ENCODE peak calls at places on chromosome 20, in four cellular contexts. One of them, this sample, is unnamed.

GRCh38 chr20:56733967-56734366 is 104.9 kb downstream of the TFAP2C start:
- DNase-seq in WTC11: peak; percentile 16
- DNase-seq in K562: no peak
- DNase-seq in HepG2: no peak
- DNase-seq in this sample: no peak

GRCh38 chr20:4775322-4776078 is 53.8 kb downstream of the PRND start:
- DNase-seq in HepG2: no peak
- DNase-seq in K562: no peak
- DNase-seq in WTC11: no peak
- DNase-seq in this sample: no peak

GRCh38 chr20:23995905-23996666 is 7.5 kb upstream of the GGTLC1 start:
- DNase-seq in HepG2: peak; percentile 50
- DNase-seq in K562: peak; percentile 35
- DNase-seq in WTC11: no peak
- DNase-seq in this sample: no peak

GRCh38 chr20:23013429-23013828 is 21.7 kb upstream of the SSTR4 start:
- DNase-seq in K562: no peak
- DNase-seq in WTC11: no peak
- DNase-seq in HepG2: no peak
- DNase-seq in this sample: peak; percentile 44

GRCh38 chr20:47705497-47705856 is 79.8 kb downstream of the SULF2 start:
- DNase-seq in WTC11: no peak
- DNase-seq in K562: no peak
- DNase-seq in HepG2: no peak
- DNase-seq in this sample: no peak

GRCh38 chr20:45293041-45294002 is 13.3 kb upstream of the RBPJL start:
- DNase-seq in WTC11: peak; percentile 95
- DNase-seq in HepG2: peak; percentile 50
- DNase-seq in K562: peak; percentile 85
- DNase-seq in this sample: peak; percentile 95

GRCh38 chr20:46872315-46873211 is 22.1 kb upstream of the EYA2 start:
- DNase-seq in WTC11: no peak
- DNase-seq in HepG2: no peak
- DNase-seq in K562: peak; percentile 19
- DNase-seq in this sample: peak; percentile 16

GRCh38 chr20:18101125-18101820 is 36.4 kb upstream of the KAT14 start:
- DNase-seq in WTC11: peak; percentile 36
- DNase-seq in HepG2: no peak
- DNase-seq in K562: no peak
- DNase-seq in this sample: no peak

GRCh38 chr20:60024245-60024644 is 66.0 kb downstream of the CDH26 start:
- DNase-seq in K562: no peak
- DNase-seq in HepG2: no peak
- DNase-seq in WTC11: no peak
- DNase-seq in this sample: no peak

GRCh38 chr20:34190679-34191090 is 50.5 kb upstream of the ASIP start:
- DNase-seq in HepG2: peak; percentile 81
- DNase-seq in WTC11: peak; percentile 82
- DNase-seq in K562: peak; percentile 61
- DNase-seq in this sample: peak; percentile 82

GRCh38 chr20:34215711-34216381 is 25.4 kb upstream of the ASIP start:
- DNase-seq in K562: peak; percentile 65
- DNase-seq in HepG2: peak; percentile 79
- DNase-seq in WTC11: peak; percentile 87
- DNase-seq in this sample: peak; percentile 77

GRCh38 chr20:5528719-5529256 is 212.0 kb upstream of the PROKR2 start:
- DNase-seq in WTC11: peak; percentile 60
- DNase-seq in HepG2: peak; percentile 93
- DNase-seq in K562: peak; percentile 58
- DNase-seq in this sample: peak; percentile 86

GRCh38 chr20:58619847-58620431 is 31.1 kb upstream of the STX16 start:
- DNase-seq in HepG2: no peak
- DNase-seq in K562: no peak
- DNase-seq in WTC11: no peak
- DNase-seq in this sample: no peak

GRCh38 chr20:42852691-42853090 is 337.0 kb downstream of the PTPRT start:
- DNase-seq in K562: no peak
- DNase-seq in HepG2: no peak
- DNase-seq in WTC11: no peak
- DNase-seq in this sample: no peak

GRCh38 chr20:9977629-9978028 is 57.2 kb upstream of the ANKEF1 start:
- DNase-seq in WTC11: no peak
- DNase-seq in K562: no peak
- DNase-seq in HepG2: peak; percentile 10
- DNase-seq in this sample: no peak

GRCh38 chr20:47330933-47331708 is 25.4 kb downstream of the ZMYND8 start:
- DNase-seq in WTC11: no peak
- DNase-seq in K562: peak; percentile 72
- DNase-seq in HepG2: no peak
- DNase-seq in this sample: peak; percentile 82

GRCh38 chr20:56487216-56487615 is 18.8 kb downstream of the RTF2 start:
- DNase-seq in WTC11: no peak
- DNase-seq in HepG2: no peak
- DNase-seq in K562: no peak
- DNase-seq in this sample: no peak

GRCh38 chr20:33672426-33673114 is 1.7 kb downstream of the NECAB3 start:
- DNase-seq in K562: peak; percentile 60
- DNase-seq in HepG2: no peak
- DNase-seq in WTC11: no peak
- DNase-seq in this sample: no peak

GRCh38 chr20:52536040-52536439 is 344.5 kb upstream of the ZFP64 start:
- DNase-seq in K562: no peak
- DNase-seq in HepG2: no peak
- DNase-seq in WTC11: no peak
- DNase-seq in this sample: no peak

GRCh38 chr20:53901064-53901463 is 169.3 kb downstream of the BCAS1 start:
- DNase-seq in WTC11: no peak
- DNase-seq in HepG2: no peak
- DNase-seq in K562: no peak
- DNase-seq in this sample: peak; percentile 52

GRCh38 chr20:25047766-25048165 is 10.2 kb downstream of the ACSS1 start:
- DNase-seq in K562: no peak
- DNase-seq in WTC11: no peak
- DNase-seq in HepG2: no peak
- DNase-seq in this sample: no peak

GRCh38 chr20:33837096-33837830 is 26.1 kb downstream of the CHMP4B start:
- DNase-seq in HepG2: no peak
- DNase-seq in K562: no peak
- DNase-seq in WTC11: no peak
- DNase-seq in this sample: no peak

GRCh38 chr20:47348539-47349142 is 7.9 kb downstream of the ZMYND8 start:
- DNase-seq in HepG2: no peak
- DNase-seq in K562: no peak
- DNase-seq in WTC11: no peak
- DNase-seq in this sample: no peak

GRCh38 chr20:11921326-11921725 is 3.6 kb downstream of the BTBD3 start:
- DNase-seq in K562: no peak
- DNase-seq in WTC11: no peak
- DNase-seq in HepG2: no peak
- DNase-seq in this sample: no peak

GRCh38 chr20:38217791-38218565 is 42.6 kb downstream of the KIAA1755 start:
- DNase-seq in K562: peak; percentile 55
- DNase-seq in WTC11: no peak
- DNase-seq in HepG2: peak; percentile 49
- DNase-seq in this sample: peak; percentile 77
- TF ChIP-seq HMGXB4 in K562: no peak
- TF ChIP-seq HMGXB4 in WTC11: no peak
- TF ChIP-seq HMGXB4 in HepG2: no peak
- TF ChIP-seq HMGXB4 in this sample: no peak

GRCh38 chr20:37346526-37347346 is 796 bp downstream of the SRC start:
- DNase-seq in WTC11: no peak
- DNase-seq in HepG2: no peak
- DNase-seq in K562: peak; percentile 9
- DNase-seq in this sample: no peak

GRCh38 chr20:37344506-37345338 is 1.2 kb upstream of the SRC start:
- DNase-seq in K562: no peak
- DNase-seq in HepG2: peak; percentile 77
- DNase-seq in WTC11: no peak
- DNase-seq in this sample: peak; percentile 68

GRCh38 chr20:37345339-37346231 is at the start of gene SRC:
- DNase-seq in HepG2: peak; percentile 74
- DNase-seq in K562: peak; percentile 93
- DNase-seq in WTC11: peak; percentile 79
- DNase-seq in this sample: peak; percentile 83

GRCh38 chr20:37347347-37347823 is 1.4 kb downstream of the SRC start:
- DNase-seq in WTC11: no peak
- DNase-seq in HepG2: no peak
- DNase-seq in K562: no peak
- DNase-seq in this sample: no peak

DNA sequence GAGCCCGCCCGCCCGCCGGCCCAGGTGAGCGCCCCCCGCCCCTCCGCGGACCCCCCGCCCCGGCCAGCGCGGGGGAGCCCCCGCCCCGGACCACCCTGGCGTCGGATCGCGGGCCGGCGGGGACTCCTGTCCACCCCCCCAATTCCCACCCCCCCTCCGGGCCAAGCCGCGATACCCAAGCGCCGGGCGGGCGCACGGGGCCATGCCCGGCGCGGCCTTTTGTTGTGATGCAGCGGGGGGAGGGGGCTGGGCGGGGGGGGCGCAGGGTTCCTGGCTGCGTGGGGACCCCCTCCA is 239 bp downstream of the SRC start:
- DNase-seq in HepG2: no peak
- DNase-seq in WTC11: no peak
- DNase-seq in K562: no peak
- DNase-seq in this sample: no peak
- TF ChIP-seq HMGXB4 in HepG2: no peak
- TF ChIP-seq HMGXB4 in WTC11: no peak
- TF ChIP-seq HMGXB4 in K562: no peak
- TF ChIP-seq HMGXB4 in this sample: no peak

DNA sequence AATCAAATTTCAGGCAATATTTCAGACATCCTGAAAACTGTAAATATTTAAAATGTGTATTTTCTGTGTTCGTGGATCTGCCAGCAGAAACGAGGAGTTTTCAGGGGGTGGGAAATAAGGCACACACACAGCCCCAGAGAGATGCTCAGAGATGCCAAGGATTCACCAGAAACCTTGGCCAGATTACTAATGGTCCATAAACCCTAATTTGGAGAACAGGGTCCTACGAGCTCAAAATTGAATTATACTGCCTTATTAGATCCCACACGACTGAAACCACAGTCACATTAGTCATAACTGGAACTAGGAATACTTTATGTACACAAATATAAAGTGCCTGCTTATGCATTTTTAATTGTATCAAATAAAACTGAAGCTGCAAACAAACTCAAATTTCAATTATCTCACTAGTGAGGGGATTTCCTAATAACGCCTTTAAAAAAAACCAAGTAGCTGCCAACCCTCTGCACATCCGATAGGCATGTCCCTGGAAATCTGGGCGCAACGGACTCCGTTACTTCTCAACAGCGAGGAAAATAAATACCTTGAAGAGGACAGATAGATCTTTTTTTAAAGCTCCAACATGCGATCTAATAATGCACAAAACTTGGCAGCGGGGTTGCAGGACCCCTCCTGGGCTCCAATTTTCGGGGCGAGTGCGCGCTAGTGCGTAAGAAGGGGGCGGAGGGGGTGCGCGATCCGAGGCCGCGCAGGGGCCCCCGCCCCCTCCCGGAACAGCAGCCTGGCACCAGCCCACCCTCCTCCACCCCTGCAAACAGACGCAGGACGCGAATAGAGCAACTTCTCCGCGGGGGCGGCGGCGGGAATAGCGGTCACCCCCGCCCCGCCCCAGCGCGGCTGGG is 887 bp downstream of the CHD6 start:
- DNase-seq in WTC11: peak; percentile 22
- DNase-seq in K562: no peak
- DNase-seq in HepG2: peak; percentile 45
- DNase-seq in this sample: peak; percentile 28
- TF ChIP-seq HMGXB4 in WTC11: no peak
- TF ChIP-seq HMGXB4 in K562: no peak
- TF ChIP-seq HMGXB4 in HepG2: no peak
- TF ChIP-seq HMGXB4 in this sample: no peak

GRCh38 chr20:51275816-51276215 is 252.9 kb upstream of the KCNG1 start:
- DNase-seq in HepG2: no peak
- DNase-seq in WTC11: no peak
- DNase-seq in K562: no peak
- DNase-seq in this sample: no peak
- TF ChIP-seq HMGXB4 in HepG2: no peak
- TF ChIP-seq HMGXB4 in WTC11: no peak
- TF ChIP-seq HMGXB4 in K562: no peak
- TF ChIP-seq HMGXB4 in this sample: no peak

DNA sequence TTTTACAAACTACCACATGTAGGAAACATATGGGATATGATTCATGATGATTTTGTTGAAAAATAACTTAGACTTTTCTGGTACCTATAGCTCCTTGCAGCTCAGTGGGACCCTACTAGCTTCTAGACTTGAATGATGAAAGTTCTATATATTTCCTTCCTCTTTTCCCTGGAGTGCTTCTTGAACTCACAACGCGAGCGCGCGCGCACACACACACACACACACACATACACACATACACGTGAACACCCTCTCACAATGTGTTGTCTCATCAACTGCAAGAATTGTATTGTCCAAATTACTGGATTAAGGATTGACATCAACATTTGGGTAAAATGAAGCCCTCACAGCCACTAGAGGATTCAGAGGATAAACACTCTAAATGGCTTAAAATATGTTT is 61.9 kb downstream of the TOX2 start:
- DNase-seq in WTC11: no peak
- DNase-seq in HepG2: no peak
- DNase-seq in K562: no peak
- DNase-seq in this sample: no peak
- TF ChIP-seq HMGXB4 in WTC11: no peak
- TF ChIP-seq HMGXB4 in HepG2: no peak
- TF ChIP-seq HMGXB4 in K562: no peak
- TF ChIP-seq HMGXB4 in this sample: no peak